ENCODE peak calls at places on chromosome 21, in six cellular contexts. A is G401; H is ACHN; G is mucosa of descending colon; X is mammary epithelial cell; T is stimulated activated CD4-positive, alpha-beta T cell treated with anti-CD3 and anti-CD28 coated beads, Interleukin-1b, Interleukin-23, amount 100 ng/mL, for 1 hour. F is an unnamed sample.

GRCh38 chr21:28207776-28208175 is 784.9 kb downstream of the LTN1 start:
- DNase-seq in A (no peak), H (no peak), G (no peak), X (no peak), T (no peak), F (peak)

GRCh38 chr21:32336711-32337110 is 38.1 kb downstream of the MRAP start:
- DNase-seq in A (no peak), X (peak), T (no peak), H (peak), G (no peak), F (peak)

GRCh38 chr21:46115441-46116188 is 17.7 kb downstream of the COL6A2 start:
- DNase-seq in T (no peak), G (peak), X (no peak), H (no peak), A (no peak), F (no peak)

GRCh38 chr21:32807717-32808380 is 36.3 kb upstream of the PAXBP1 start:
- DNase-seq in H (no peak), G (no peak), X (peak), T (no peak), A (no peak), F (peak)

GRCh38 chr21:40531421-40531820 is 315.5 kb downstream of the DSCAM start:
- DNase-seq in T (no peak), G (no peak), X (no peak), H (no peak), A (no peak), F (peak)

GRCh38 chr21:34367320-34367935 is 3.6 kb downstream of the KCNE2 start:
- DNase-seq in H (peak), X (peak), G (no peak), A (peak), T (no peak), F (peak)

GRCh38 chr21:44294391-44295162 is 5.3 kb upstream of the PFKL start:
- DNase-seq in G (peak), T (no peak), X (no peak), H (peak), A (no peak), F (no peak)

GRCh38 chr21:42775123-42775522 is 104.2 kb downstream of the WDR4 start:
- DNase-seq in T (no peak), H (no peak), X (no peak), A (no peak), G (no peak), F (no peak)

GRCh38 chr21:19566975-19567374 is 1163.4 kb upstream of the TMPRSS15 start:
- DNase-seq in A (no peak), T (no peak), H (no peak), G (no peak), X (no peak), F (no peak)

GRCh38 chr21:41879190-41879998 is at the start of gene PRDM15:
- DNase-seq in T (peak), X (peak), A (peak), H (peak), G (peak), F (peak)

F was measured in epithelial cell of esophagus.